ENCODE peak calls at places on chromosomes 3 and 15, in six cellular contexts. J is activated CD4-positive, alpha-beta T cell treated with anti-CD3 and anti-CD28 coated beads, Interleukin-2, amount 50 U/mL, for 1 hour; Q is NCI-H1092; V is effector memory CD4-positive, alpha-beta T cell; K is GM13976; U is astrocyte of the spinal cord. B is an unnamed sample.

GRCh38 chr3:31423522-31423921 is 109.2 kb upstream of the STT3B start:
- DNase-seq in Q (no peak), V (no peak), K (no peak), U (peak), J (no peak), B (no peak)

GRCh38 chr3:124851905-124852304 is 35.3 kb downstream of the ITGB5 start:
- DNase-seq in U (no peak), K (no peak), V (no peak), Q (no peak), J (no peak), B (no peak)

GRCh38 chr15:79944625-79945024 is 26.4 kb downstream of the BCL2A1 start:
- DNase-seq in J (no peak), Q (no peak), V (no peak), U (no peak), K (no peak), B (no peak)

GRCh38 chr3:11159421-11159904 is 5.2 kb downstream of the HRH1 start:
- DNase-seq in J (no peak), V (no peak), K (no peak), Q (no peak), U (peak), B (no peak)

GRCh38 chr3:122000936-122001605 is 21.0 kb downstream of the ILDR1 start:
- DNase-seq in J (no peak), U (no peak), Q (no peak), K (no peak), V (no peak), B (no peak)

GRCh38 chr3:12629560-12629959 is 34.4 kb downstream of the RAF1 start:
- DNase-seq in Q (no peak), U (peak), J (no peak), K (no peak), V (no peak), B (no peak)

GRCh38 chr3:38245930-38246329 is 19.7 kb upstream of the SLC22A13 start:
- DNase-seq in V (no peak), Q (no peak), U (no peak), J (no peak), K (no peak), B (no peak)

GRCh38 chr15:80467311-80467714 is 63.1 kb downstream of the ARNT2 start:
- DNase-seq in J (no peak), Q (no peak), U (no peak), K (no peak), V (no peak), B (no peak)

GRCh38 chr15:98067339-98067738 is 106.8 kb downstream of the ARRDC4 start:
- DNase-seq in V (no peak), K (no peak), Q (no peak), J (no peak), U (no peak), B (no peak)

GRCh38 chr3:36693670-36694069 is 70.7 kb downstream of the DCLK3 start:
- DNase-seq in U (no peak), V (no peak), J (no peak), Q (no peak), K (no peak), B (no peak)

GRCh38 chr3:71254658-71255057 is 328.9 kb downstream of the FOXP1 start:
- DNase-seq in U (no peak), Q (no peak), J (no peak), V (no peak), K (no peak), B (no peak)

GRCh38 chr3:190585771-190586630 is 72.1 kb downstream of the IL1RAP start:
- DNase-seq in J (peak), Q (no peak), U (peak), V (peak), K (no peak), B (no peak)

GRCh38 chr15:62896969-62897486 is 145.5 kb upstream of the TPM1 start:
- DNase-seq in J (no peak), V (no peak), Q (no peak), U (peak), K (no peak), B (no peak)

GRCh38 chr3:184472723-184473419 is 88.7 kb upstream of the EPHB3 start:
- DNase-seq in J (no peak), U (no peak), K (no peak), V (no peak), Q (no peak), B (peak)

GRCh38 chr15:64006642-64007041 is 39.6 kb downstream of the DAPK2 start:
- DNase-seq in K (no peak), Q (no peak), J (no peak), V (no peak), U (no peak), B (no peak)

GRCh38 chr3:37367436-37367835 is 193.1 kb upstream of the LRRFIP2 start:
- DNase-seq in Q (no peak), U (no peak), J (no peak), K (no peak), V (no peak), B (no peak)

GRCh38 chr15:31279221-31280036 is 47.2 kb upstream of the KLF13 start:
- DNase-seq in K (peak), V (no peak), Q (no peak), J (no peak), U (no peak), B (no peak)

GRCh38 chr15:79164465-79164864 is 73.9 kb upstream of the RASGRF1 start:
- DNase-seq in U (no peak), K (no peak), V (no peak), Q (no peak), J (no peak), B (no peak)

GRCh38 chr15:29687204-29687768 is 135.0 kb downstream of the TJP1 start:
- DNase-seq in U (no peak), J (no peak), V (no peak), K (no peak), Q (no peak), B (no peak)

GRCh38 chr3:127182848-127183714 is 9.8 kb upstream of the PRR23E start:
- DNase-seq in V (no peak), K (peak), U (no peak), Q (peak), J (no peak), B (no peak)

GRCh38 chr15:31254431-31255175 is 72.0 kb upstream of the KLF13 start:
- DNase-seq in V (no peak), J (no peak), U (peak), K (no peak), Q (no peak), B (peak)

GRCh38 chr15:88012233-88012632 is 244.3 kb downstream of the NTRK3 start:
- DNase-seq in U (no peak), K (no peak), V (no peak), J (no peak), Q (no peak), B (no peak)

GRCh38 chr3:15941958-15942357 is 144.2 kb upstream of the ANKRD28 start:
- DNase-seq in K (no peak), J (no peak), Q (no peak), V (no peak), U (no peak), B (no peak)

GRCh38 chr3:73500321-73500720 is 124.4 kb downstream of the PDZRN3 start:
- DNase-seq in V (no peak), J (no peak), K (no peak), Q (no peak), U (no peak), B (no peak)

GRCh38 chr3:71551286-71551919 is 32.1 kb downstream of the FOXP1 start:
- DNase-seq in V (no peak), J (no peak), K (no peak), U (peak), Q (no peak), B (no peak)

GRCh38 chr15:51245628-51246027 is 92.8 kb downstream of the CYP19A1 start:
- DNase-seq in U (no peak), Q (no peak), K (no peak), V (no peak), J (no peak), B (no peak)

GRCh38 chr3:196968233-196969000 is at the start of gene PIGZ:
- DNase-seq in K (peak), V (no peak), Q (no peak), J (peak), U (no peak), B (peak)

GRCh38 chr3:54891540-54891897 is 36.3 kb downstream of the LRTM1 start:
- DNase-seq in Q (no peak), U (peak), V (no peak), J (no peak), K (no peak), B (no peak)

B was measured in germinal center.